ENCODE peak calls at places on chromosomes 3 and 15, in seven cellular contexts. One of them, this sample, is unnamed.
A peak's percentile ranks its signal among the peaks of the same experiment; 100 is the strongest.

GRCh38 chr3:144652573-144652972 is 681.0 kb downstream of the DIPK2A start:
- DNase-seq in AG08396: no peak
- DNase-seq in A673: no peak
- DNase-seq in tibial artery: no peak
- DNase-seq in A549: no peak
- DNase-seq in BJ: peak; percentile 77
- DNase-seq in M059J: no peak
- DNase-seq in this sample: no peak

GRCh38 chr3:98991393-98991792 is 89.9 kb upstream of the DCBLD2 start:
- DNase-seq in BJ: no peak
- DNase-seq in A549: no peak
- DNase-seq in tibial artery: no peak
- DNase-seq in AG08396: no peak
- DNase-seq in M059J: no peak
- DNase-seq in A673: no peak
- DNase-seq in this sample: no peak

GRCh38 chr15:98549003-98549402 is 99.3 kb upstream of the IGF1R start:
- DNase-seq in tibial artery: no peak
- DNase-seq in M059J: no peak
- DNase-seq in A673: no peak
- DNase-seq in A549: no peak
- DNase-seq in BJ: no peak
- DNase-seq in AG08396: no peak
- DNase-seq in this sample: no peak

GRCh38 chr15:96312641-96313335 is 17.7 kb upstream of the NR2F2 start:
- DNase-seq in AG08396: no peak
- DNase-seq in BJ: no peak
- DNase-seq in M059J: peak; percentile 81
- DNase-seq in tibial artery: no peak
- DNase-seq in A673: no peak
- DNase-seq in A549: no peak
- DNase-seq in this sample: no peak

GRCh38 chr3:10411598-10412332 is 90.9 kb upstream of the SEC13 start:
- DNase-seq in A549: no peak
- DNase-seq in BJ: no peak
- DNase-seq in AG08396: no peak
- DNase-seq in tibial artery: no peak
- DNase-seq in A673: no peak
- DNase-seq in M059J: no peak
- DNase-seq in this sample: no peak

GRCh38 chr3:53146319-53146868 is 14.6 kb upstream of the PRKCD start:
- DNase-seq in M059J: no peak
- DNase-seq in BJ: no peak
- DNase-seq in tibial artery: no peak
- DNase-seq in AG08396: no peak
- DNase-seq in A549: no peak
- DNase-seq in A673: no peak
- DNase-seq in this sample: no peak

GRCh38 chr3:50594253-50594785 is 17.3 kb downstream of the CISH start:
- DNase-seq in BJ: no peak
- DNase-seq in A673: no peak
- DNase-seq in tibial artery: no peak
- DNase-seq in AG08396: no peak
- DNase-seq in A549: no peak
- DNase-seq in M059J: no peak
- DNase-seq in this sample: no peak

GRCh38 chr3:45817788-45818523 is 21.6 kb upstream of the SLC6A20 start:
- DNase-seq in M059J: peak; percentile 96
- DNase-seq in BJ: peak; percentile 96
- DNase-seq in tibial artery: no peak
- DNase-seq in A549: peak; percentile 30
- DNase-seq in AG08396: peak; percentile 81
- DNase-seq in A673: no peak
- DNase-seq in this sample: no peak

GRCh38 chr3:87626471-87626995 is 350.1 kb upstream of the POU1F1 start:
- DNase-seq in A549: no peak
- DNase-seq in tibial artery: no peak
- DNase-seq in A673: peak; percentile 91
- DNase-seq in BJ: no peak
- DNase-seq in AG08396: no peak
- DNase-seq in M059J: no peak
- DNase-seq in this sample: no peak

GRCh38 chr3:45023675-45024074 is 2.4 kb upstream of the CLEC3B start:
- DNase-seq in M059J: no peak
- DNase-seq in AG08396: no peak
- DNase-seq in A549: no peak
- DNase-seq in BJ: no peak
- DNase-seq in A673: no peak
- DNase-seq in tibial artery: no peak
- DNase-seq in this sample: no peak

GRCh38 chr15:77836116-77836798 is 203.5 kb upstream of the LINGO1 start:
- DNase-seq in AG08396: peak; percentile 80
- DNase-seq in A549: peak; percentile 72
- DNase-seq in A673: peak; percentile 59
- DNase-seq in M059J: no peak
- DNase-seq in BJ: no peak
- DNase-seq in tibial artery: peak; percentile 35
- DNase-seq in this sample: no peak

GRCh38 chr3:54157860-54158259 is 35.5 kb downstream of the CACNA2D3 start:
- DNase-seq in A673: no peak
- DNase-seq in A549: no peak
- DNase-seq in AG08396: no peak
- DNase-seq in M059J: no peak
- DNase-seq in tibial artery: no peak
- DNase-seq in BJ: no peak
- DNase-seq in this sample: no peak

GRCh38 chr15:73527598-73527997 is 84.6 kb downstream of the REC114 start:
- DNase-seq in tibial artery: no peak
- DNase-seq in A549: no peak
- DNase-seq in A673: no peak
- DNase-seq in BJ: no peak
- DNase-seq in AG08396: no peak
- DNase-seq in M059J: no peak
- DNase-seq in this sample: no peak

GRCh38 chr15:33975023-33975565 is 6.8 kb downstream of the CHRM5 start:
- DNase-seq in AG08396: no peak
- DNase-seq in BJ: no peak
- DNase-seq in M059J: no peak
- DNase-seq in tibial artery: no peak
- DNase-seq in A673: no peak
- DNase-seq in A549: no peak
- DNase-seq in this sample: no peak

GRCh38 chr3:146274833-146275232 is 23.9 kb upstream of the PLSCR4 start:
- DNase-seq in BJ: peak; percentile 82
- DNase-seq in A549: no peak
- DNase-seq in M059J: no peak
- DNase-seq in tibial artery: no peak
- DNase-seq in A673: no peak
- DNase-seq in AG08396: peak; percentile 34
- DNase-seq in this sample: no peak

GRCh38 chr15:45473068-45473467 is 49.5 kb downstream of the SLC30A4 start:
- DNase-seq in tibial artery: no peak
- DNase-seq in BJ: no peak
- DNase-seq in M059J: no peak
- DNase-seq in A549: no peak
- DNase-seq in AG08396: no peak
- DNase-seq in A673: no peak
- DNase-seq in this sample: no peak

GRCh38 chr3:242986-243706 is 46.6 kb downstream of the CHL1 start:
- DNase-seq in tibial artery: no peak
- DNase-seq in BJ: no peak
- DNase-seq in M059J: peak; percentile 10
- DNase-seq in AG08396: peak; percentile 3
- DNase-seq in A549: no peak
- DNase-seq in A673: peak; percentile 2
- DNase-seq in this sample: peak; percentile 4

GRCh38 chr3:194095464-194095863 is 40.5 kb upstream of the HES1 start:
- DNase-seq in M059J: peak; percentile 34
- DNase-seq in BJ: no peak
- DNase-seq in A673: peak; percentile 90
- DNase-seq in tibial artery: no peak
- DNase-seq in A549: no peak
- DNase-seq in AG08396: no peak
- DNase-seq in this sample: peak; percentile 14

GRCh38 chr3:16378920-16379319 is 113.9 kb downstream of the OXNAD1 start:
- DNase-seq in AG08396: peak; percentile 51
- DNase-seq in M059J: peak; percentile 77
- DNase-seq in A673: no peak
- DNase-seq in BJ: peak; percentile 20
- DNase-seq in tibial artery: no peak
- DNase-seq in A549: no peak
- DNase-seq in this sample: no peak

GRCh38 chr3:138241061-138241460 is 54.0 kb downstream of the ARMC8 start:
- DNase-seq in M059J: peak; percentile 80
- DNase-seq in tibial artery: no peak
- DNase-seq in A673: no peak
- DNase-seq in A549: no peak
- DNase-seq in BJ: peak; percentile 12
- DNase-seq in AG08396: peak; percentile 10
- DNase-seq in this sample: no peak

GRCh38 chr3:8278448-8278847 is 223.2 kb upstream of the LMCD1 start:
- DNase-seq in A673: peak; percentile 56
- DNase-seq in AG08396: no peak
- DNase-seq in tibial artery: no peak
- DNase-seq in M059J: no peak
- DNase-seq in A549: no peak
- DNase-seq in BJ: no peak
- DNase-seq in this sample: no peak

GRCh38 chr3:194503101-194503531 is 16.3 kb upstream of the ATP13A3 start:
- DNase-seq in A673: peak; percentile 57
- DNase-seq in A549: no peak
- DNase-seq in tibial artery: no peak
- DNase-seq in M059J: no peak
- DNase-seq in AG08396: no peak
- DNase-seq in BJ: no peak
- DNase-seq in this sample: no peak

GRCh38 chr15:50241684-50242450 is 23.7 kb downstream of the HDC start:
- DNase-seq in A549: no peak
- DNase-seq in BJ: no peak
- DNase-seq in AG08396: peak; percentile 14
- DNase-seq in A673: no peak
- DNase-seq in tibial artery: no peak
- DNase-seq in M059J: peak; percentile 53
- DNase-seq in this sample: no peak

GRCh38 chr3:45599984-45600650 is 5.6 kb downstream of the LIMD1 start:
- DNase-seq in tibial artery: no peak
- DNase-seq in BJ: no peak
- DNase-seq in M059J: no peak
- DNase-seq in AG08396: no peak
- DNase-seq in A549: no peak
- DNase-seq in A673: no peak
- DNase-seq in this sample: no peak

GRCh38 chr3:151383111-151383510 is 1.4 kb downstream of the P2RY12 start:
- DNase-seq in M059J: no peak
- DNase-seq in tibial artery: no peak
- DNase-seq in A673: no peak
- DNase-seq in A549: no peak
- DNase-seq in BJ: no peak
- DNase-seq in AG08396: no peak
- DNase-seq in this sample: no peak

GRCh38 chr15:32657198-32657886 is 15.8 kb downstream of the SCG5 start:
- DNase-seq in A673: no peak
- DNase-seq in AG08396: no peak
- DNase-seq in BJ: no peak
- DNase-seq in A549: no peak
- DNase-seq in tibial artery: no peak
- DNase-seq in M059J: peak; percentile 48
- DNase-seq in this sample: no peak

GRCh38 chr3:134366928-134367352 is 7.3 kb downstream of the AMOTL2 start:
- DNase-seq in AG08396: no peak
- DNase-seq in A673: no peak
- DNase-seq in M059J: no peak
- DNase-seq in BJ: no peak
- DNase-seq in tibial artery: peak; percentile 92
- DNase-seq in A549: no peak
- DNase-seq in this sample: peak; percentile 89

GRCh38 chr3:134874737-134875413 is 79.8 kb downstream of the EPHB1 start:
- DNase-seq in BJ: no peak
- DNase-seq in M059J: peak; percentile 38
- DNase-seq in AG08396: no peak
- DNase-seq in A549: no peak
- DNase-seq in A673: no peak
- DNase-seq in tibial artery: no peak
- DNase-seq in this sample: no peak

GRCh38 chr3:8840556-8840955 is 71.1 kb upstream of the OXTR start:
- DNase-seq in A549: no peak
- DNase-seq in AG08396: peak; percentile 34
- DNase-seq in M059J: peak; percentile 80
- DNase-seq in tibial artery: no peak
- DNase-seq in BJ: no peak
- DNase-seq in A673: no peak
- DNase-seq in this sample: no peak

GRCh38 chr15:32730677-32731654 is 13.2 kb downstream of the GREM1 start:
- DNase-seq in BJ: no peak
- DNase-seq in A673: peak; percentile 28
- DNase-seq in M059J: no peak
- DNase-seq in A549: no peak
- DNase-seq in AG08396: peak; percentile 41
- DNase-seq in tibial artery: no peak
- DNase-seq in this sample: no peak

GRCh38 chr3:24220859-24221657 is 273.6 kb downstream of the THRB start:
- DNase-seq in AG08396: peak; percentile 81
- DNase-seq in BJ: peak; percentile 93
- DNase-seq in A673: peak; percentile 8
- DNase-seq in A549: peak; percentile 12
- DNase-seq in tibial artery: peak; percentile 77
- DNase-seq in M059J: peak; percentile 93
- DNase-seq in this sample: no peak

GRCh38 chr15:63448261-63448660 is 56.1 kb upstream of the USP3 start:
- DNase-seq in M059J: no peak
- DNase-seq in AG08396: no peak
- DNase-seq in A549: no peak
- DNase-seq in tibial artery: peak; percentile 17
- DNase-seq in A673: no peak
- DNase-seq in BJ: no peak
- DNase-seq in this sample: no peak

GRCh38 chr3:67461667-67462142 is 192.7 kb downstream of the SUCLG2 start:
- DNase-seq in M059J: peak; percentile 7
- DNase-seq in A673: peak; percentile 0
- DNase-seq in BJ: no peak
- DNase-seq in tibial artery: no peak
- DNase-seq in AG08396: peak; percentile 5
- DNase-seq in A549: no peak
- DNase-seq in this sample: no peak

GRCh38 chr3:101325393-101326134 is 5.2 kb upstream of the IMPG2 start:
- DNase-seq in M059J: no peak
- DNase-seq in A673: no peak
- DNase-seq in A549: no peak
- DNase-seq in tibial artery: no peak
- DNase-seq in AG08396: no peak
- DNase-seq in BJ: no peak
- DNase-seq in this sample: no peak

GRCh38 chr3:39332525-39332924 is 3.0 kb downstream of the CCR8 start:
- DNase-seq in BJ: no peak
- DNase-seq in tibial artery: no peak
- DNase-seq in A673: no peak
- DNase-seq in M059J: no peak
- DNase-seq in AG08396: no peak
- DNase-seq in A549: no peak
- DNase-seq in this sample: no peak

GRCh38 chr3:10550705-10551104 is 45.3 kb upstream of the ATP2B2 start:
- DNase-seq in A673: no peak
- DNase-seq in M059J: no peak
- DNase-seq in tibial artery: no peak
- DNase-seq in A549: no peak
- DNase-seq in AG08396: no peak
- DNase-seq in BJ: no peak
- DNase-seq in this sample: no peak

GRCh38 chr15:50440932-50441331 is 16.7 kb downstream of the USP8 start:
- DNase-seq in AG08396: no peak
- DNase-seq in tibial artery: no peak
- DNase-seq in M059J: no peak
- DNase-seq in A549: no peak
- DNase-seq in BJ: no peak
- DNase-seq in A673: no peak
- DNase-seq in this sample: no peak

GRCh38 chr3:182970811-182971418 is 9.4 kb downstream of the DCUN1D1 start:
- DNase-seq in AG08396: no peak
- DNase-seq in A549: no peak
- DNase-seq in A673: no peak
- DNase-seq in M059J: no peak
- DNase-seq in BJ: no peak
- DNase-seq in tibial artery: no peak
- DNase-seq in this sample: no peak

This sample was measured in amygdala.